ENCODE peak calls at places on chromosomes 11 and 22, in seven cellular contexts. One of them, this sample, is unnamed.
A peak's percentile ranks its signal among the peaks of the same experiment; 100 is the strongest.

GRCh38 chr11:31106326-31106725 is 263.2 kb downstream of the DCDC1 start:
- DNase-seq in foreskin fibroblast: no peak
- DNase-seq in cardiac muscle cell: no peak
- DNase-seq in GM12865: no peak
- DNase-seq in AG04450: no peak
- DNase-seq in NB4: no peak
- DNase-seq in CD8-positive, alpha-beta T cell: no peak
- DNase-seq in this sample: no peak

GRCh38 chr11:77377734-77378133 is 76.2 kb upstream of the GDPD4 start:
- DNase-seq in foreskin fibroblast: no peak
- DNase-seq in cardiac muscle cell: no peak
- DNase-seq in GM12865: no peak
- DNase-seq in AG04450: no peak
- DNase-seq in NB4: no peak
- DNase-seq in CD8-positive, alpha-beta T cell: no peak
- DNase-seq in this sample: no peak

GRCh38 chr11:64998141-64998540 is 1.4 kb upstream of the BATF2 start:
- DNase-seq in foreskin fibroblast: no peak
- DNase-seq in cardiac muscle cell: no peak
- DNase-seq in GM12865: no peak
- DNase-seq in AG04450: no peak
- DNase-seq in NB4: no peak
- DNase-seq in CD8-positive, alpha-beta T cell: no peak
- DNase-seq in this sample: no peak

GRCh38 chr22:48560389-48560751 is 1267.3 kb downstream of the BRD1 start:
- DNase-seq in foreskin fibroblast: no peak
- DNase-seq in cardiac muscle cell: no peak
- DNase-seq in GM12865: no peak
- DNase-seq in AG04450: no peak
- DNase-seq in NB4: no peak
- DNase-seq in CD8-positive, alpha-beta T cell: no peak
- DNase-seq in this sample: no peak

GRCh38 chr22:43042101-43042780 is 27.3 kb upstream of the PACSIN2 start:
- DNase-seq in foreskin fibroblast: peak; percentile 26
- DNase-seq in cardiac muscle cell: no peak
- DNase-seq in GM12865: no peak
- DNase-seq in AG04450: no peak
- DNase-seq in NB4: no peak
- DNase-seq in CD8-positive, alpha-beta T cell: no peak
- DNase-seq in this sample: no peak

GRCh38 chr22:33451851-33452469 is 393.8 kb upstream of the SYN3 start:
- DNase-seq in foreskin fibroblast: no peak
- DNase-seq in cardiac muscle cell: peak; percentile 20
- DNase-seq in GM12865: no peak
- DNase-seq in AG04450: no peak
- DNase-seq in NB4: no peak
- DNase-seq in CD8-positive, alpha-beta T cell: no peak
- DNase-seq in this sample: no peak

GRCh38 chr22:44665115-44665514 is 36.9 kb upstream of the PRR5 start:
- DNase-seq in foreskin fibroblast: no peak
- DNase-seq in cardiac muscle cell: no peak
- DNase-seq in GM12865: no peak
- DNase-seq in AG04450: no peak
- DNase-seq in NB4: peak; percentile 72
- DNase-seq in CD8-positive, alpha-beta T cell: no peak
- DNase-seq in this sample: no peak

GRCh38 chr11:80638296-80638695 is 1197.5 kb upstream of the TENM4 start:
- DNase-seq in foreskin fibroblast: no peak
- DNase-seq in cardiac muscle cell: no peak
- DNase-seq in GM12865: no peak
- DNase-seq in AG04450: no peak
- DNase-seq in NB4: no peak
- DNase-seq in CD8-positive, alpha-beta T cell: no peak
- DNase-seq in this sample: no peak

GRCh38 chr22:46001426-46002106 is 24.6 kb upstream of the WNT7B start:
- DNase-seq in foreskin fibroblast: no peak
- DNase-seq in cardiac muscle cell: no peak
- DNase-seq in GM12865: no peak
- DNase-seq in AG04450: no peak
- DNase-seq in NB4: no peak
- DNase-seq in CD8-positive, alpha-beta T cell: no peak
- DNase-seq in this sample: no peak

GRCh38 chr22:42078469-42079318 is 806 bp upstream of the SMDT1 start:
- DNase-seq in foreskin fibroblast: no peak
- DNase-seq in cardiac muscle cell: no peak
- DNase-seq in GM12865: no peak
- DNase-seq in AG04450: no peak
- DNase-seq in NB4: no peak
- DNase-seq in CD8-positive, alpha-beta T cell: no peak
- DNase-seq in this sample: no peak

GRCh38 chr11:95230054-95231034 is 658 bp downstream of the SESN3 start:
- DNase-seq in foreskin fibroblast: peak; percentile 8
- DNase-seq in cardiac muscle cell: peak; percentile 53
- DNase-seq in GM12865: no peak
- DNase-seq in AG04450: no peak
- DNase-seq in NB4: peak; percentile 67
- DNase-seq in CD8-positive, alpha-beta T cell: peak; percentile 1
- DNase-seq in this sample: no peak

GRCh38 chr22:18070041-18070440 is 7.7 kb upstream of the PEX26 start:
- DNase-seq in foreskin fibroblast: no peak
- DNase-seq in cardiac muscle cell: no peak
- DNase-seq in GM12865: no peak
- DNase-seq in AG04450: no peak
- DNase-seq in NB4: no peak
- DNase-seq in CD8-positive, alpha-beta T cell: no peak
- DNase-seq in this sample: no peak

GRCh38 chr22:17213976-17214375 is 5.3 kb downstream of the ADA2 start:
- DNase-seq in foreskin fibroblast: no peak
- DNase-seq in cardiac muscle cell: peak; percentile 59
- DNase-seq in GM12865: peak; percentile 47
- DNase-seq in AG04450: no peak
- DNase-seq in NB4: peak; percentile 46
- DNase-seq in CD8-positive, alpha-beta T cell: peak; percentile 25
- DNase-seq in this sample: no peak

GRCh38 chr11:7965386-7965785 is at the start of gene NLRP10:
- DNase-seq in foreskin fibroblast: peak; percentile 96
- DNase-seq in cardiac muscle cell: no peak
- DNase-seq in GM12865: no peak
- DNase-seq in AG04450: peak; percentile 67
- DNase-seq in NB4: no peak
- DNase-seq in CD8-positive, alpha-beta T cell: no peak
- DNase-seq in this sample: peak; percentile 70

GRCh38 chr22:26956346-26956745 is 299.0 kb downstream of the MIAT start:
- DNase-seq in foreskin fibroblast: no peak
- DNase-seq in cardiac muscle cell: no peak
- DNase-seq in GM12865: no peak
- DNase-seq in AG04450: no peak
- DNase-seq in NB4: no peak
- DNase-seq in CD8-positive, alpha-beta T cell: no peak
- DNase-seq in this sample: no peak

GRCh38 chr11:115682901-115683300 is 178.7 kb upstream of the CADM1 start:
- DNase-seq in foreskin fibroblast: no peak
- DNase-seq in cardiac muscle cell: no peak
- DNase-seq in GM12865: no peak
- DNase-seq in AG04450: no peak
- DNase-seq in NB4: no peak
- DNase-seq in CD8-positive, alpha-beta T cell: no peak
- DNase-seq in this sample: no peak

GRCh38 chr11:62508336-62509058 is 38.1 kb downstream of the AHNAK start:
- DNase-seq in foreskin fibroblast: peak; percentile 62
- DNase-seq in cardiac muscle cell: peak; percentile 88
- DNase-seq in GM12865: peak; percentile 16
- DNase-seq in AG04450: no peak
- DNase-seq in NB4: peak; percentile 34
- DNase-seq in CD8-positive, alpha-beta T cell: no peak
- DNase-seq in this sample: no peak

GRCh38 chr11:96393753-96394348 is 4.0 kb downstream of the JRKL start:
- DNase-seq in foreskin fibroblast: peak; percentile 24
- DNase-seq in cardiac muscle cell: peak; percentile 40
- DNase-seq in GM12865: peak; percentile 46
- DNase-seq in AG04450: peak; percentile 4
- DNase-seq in NB4: peak; percentile 66
- DNase-seq in CD8-positive, alpha-beta T cell: no peak
- DNase-seq in this sample: no peak

GRCh38 chr11:96391698-96392307 is 2.0 kb downstream of the JRKL start:
- DNase-seq in foreskin fibroblast: no peak
- DNase-seq in cardiac muscle cell: no peak
- DNase-seq in GM12865: no peak
- DNase-seq in AG04450: no peak
- DNase-seq in NB4: no peak
- DNase-seq in CD8-positive, alpha-beta T cell: no peak
- DNase-seq in this sample: no peak

GRCh38 chr11:96388891-96389603 is 665 bp downstream of the CCDC82 start:
- DNase-seq in foreskin fibroblast: no peak
- DNase-seq in cardiac muscle cell: peak; percentile 83
- DNase-seq in GM12865: no peak
- DNase-seq in AG04450: peak; percentile 4
- DNase-seq in NB4: no peak
- DNase-seq in CD8-positive, alpha-beta T cell: no peak
- DNase-seq in this sample: no peak

GRCh38 chr11:96390403-96390830 is 604 bp downstream of the JRKL start:
- DNase-seq in foreskin fibroblast: no peak
- DNase-seq in cardiac muscle cell: no peak
- DNase-seq in GM12865: no peak
- DNase-seq in AG04450: no peak
- DNase-seq in NB4: no peak
- DNase-seq in CD8-positive, alpha-beta T cell: no peak
- DNase-seq in this sample: no peak

DNA sequence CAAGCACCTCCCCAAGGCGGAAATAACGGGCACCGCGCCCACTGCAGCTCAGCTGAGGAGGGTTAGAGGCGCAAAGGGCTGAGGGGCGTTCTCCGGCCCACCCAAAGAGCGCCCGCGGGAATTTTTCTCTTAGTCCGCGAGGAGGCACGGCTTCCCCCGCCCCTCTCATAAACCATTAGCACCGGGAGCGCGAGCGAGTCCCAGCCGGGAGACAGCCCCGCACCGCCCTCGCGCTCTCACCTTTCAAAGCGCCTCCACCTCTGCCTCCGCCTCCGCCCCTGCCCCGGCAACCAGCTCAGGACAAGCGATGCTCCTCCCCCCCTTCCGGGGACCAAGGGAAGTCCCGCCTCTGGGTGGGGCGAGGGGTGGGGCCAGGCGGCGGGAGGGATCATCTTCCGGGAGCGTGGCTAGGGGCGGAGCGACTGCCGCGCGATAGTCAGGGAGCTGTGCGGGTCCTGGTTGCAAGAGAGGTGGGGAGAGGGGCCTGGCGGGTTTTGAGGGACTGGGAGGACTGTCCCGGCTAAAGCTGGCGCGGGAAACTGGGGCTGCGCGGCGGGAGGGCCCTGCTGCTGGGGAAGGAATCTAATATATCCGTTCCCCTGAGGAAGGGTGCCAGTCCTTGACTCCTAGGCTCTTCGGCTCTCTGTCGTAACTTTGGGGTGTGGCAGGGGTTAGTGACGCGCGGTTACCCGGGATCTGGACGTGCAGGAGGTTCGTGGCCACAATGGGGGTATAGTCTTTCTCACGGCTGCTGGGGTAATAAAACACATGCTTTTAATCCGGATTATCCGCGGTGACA is at the start of the genes CCDC82 and JRKL:
- DNase-seq in foreskin fibroblast: peak; percentile 94
- DNase-seq in cardiac muscle cell: peak; percentile 98
- DNase-seq in GM12865: peak; percentile 96
- DNase-seq in AG04450: peak; percentile 87
- DNase-seq in NB4: peak; percentile 98
- DNase-seq in CD8-positive, alpha-beta T cell: peak; percentile 98
- DNase-seq in this sample: peak; percentile 85
- TF ChIP-seq CTCF in foreskin fibroblast: no peak
- TF ChIP-seq CTCF in cardiac muscle cell: no peak
- TF ChIP-seq CTCF in GM12865: no peak
- TF ChIP-seq CTCF in AG04450: no peak
- TF ChIP-seq CTCF in NB4: no peak
- TF ChIP-seq CTCF in CD8-positive, alpha-beta T cell: no peak
- TF ChIP-seq CTCF in this sample: no peak

DNA sequence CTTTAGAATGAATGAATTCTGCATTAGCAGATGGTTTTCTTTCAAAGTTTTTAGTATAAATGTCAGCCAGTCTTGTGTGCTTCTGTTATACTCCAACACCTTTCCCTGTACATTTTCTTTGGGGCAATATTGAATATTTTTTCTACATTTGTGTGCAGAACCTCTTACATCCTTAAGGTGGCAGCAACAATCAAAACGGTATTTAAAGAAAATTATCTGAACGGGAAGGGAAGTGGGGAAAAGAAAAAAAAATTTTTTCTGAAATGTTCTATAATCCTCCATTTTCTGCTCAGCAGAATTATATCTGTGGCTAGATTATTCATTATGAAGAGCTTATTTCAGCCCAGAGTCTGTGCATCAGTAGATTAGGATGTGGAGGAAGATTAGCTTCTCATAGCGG is 347.3 kb upstream of the RAG2 start:
- DNase-seq in foreskin fibroblast: no peak
- DNase-seq in cardiac muscle cell: peak; percentile 6
- DNase-seq in GM12865: no peak
- DNase-seq in AG04450: no peak
- DNase-seq in NB4: peak; percentile 19
- DNase-seq in CD8-positive, alpha-beta T cell: no peak
- DNase-seq in this sample: no peak
- TF ChIP-seq CTCF in foreskin fibroblast: peak; percentile 33
- TF ChIP-seq CTCF in cardiac muscle cell: peak; percentile 54
- TF ChIP-seq CTCF in GM12865: peak; percentile 26
- TF ChIP-seq CTCF in AG04450: peak; percentile 53
- TF ChIP-seq CTCF in NB4: peak; percentile 27
- TF ChIP-seq CTCF in CD8-positive, alpha-beta T cell: no peak
- TF ChIP-seq CTCF in this sample: peak; percentile 29

GRCh38 chr11:12496181-12497025 is 119.0 kb downstream of the PARVA start:
- DNase-seq in foreskin fibroblast: no peak
- DNase-seq in cardiac muscle cell: no peak
- DNase-seq in GM12865: peak; percentile 15
- DNase-seq in AG04450: no peak
- DNase-seq in NB4: no peak
- DNase-seq in CD8-positive, alpha-beta T cell: no peak
- DNase-seq in this sample: no peak
- TF ChIP-seq CTCF in foreskin fibroblast: peak; percentile 12
- TF ChIP-seq CTCF in cardiac muscle cell: no peak
- TF ChIP-seq CTCF in GM12865: no peak
- TF ChIP-seq CTCF in AG04450: peak; percentile 31
- TF ChIP-seq CTCF in NB4: peak; percentile 1
- TF ChIP-seq CTCF in CD8-positive, alpha-beta T cell: no peak
- TF ChIP-seq CTCF in this sample: peak; percentile 10

DNA sequence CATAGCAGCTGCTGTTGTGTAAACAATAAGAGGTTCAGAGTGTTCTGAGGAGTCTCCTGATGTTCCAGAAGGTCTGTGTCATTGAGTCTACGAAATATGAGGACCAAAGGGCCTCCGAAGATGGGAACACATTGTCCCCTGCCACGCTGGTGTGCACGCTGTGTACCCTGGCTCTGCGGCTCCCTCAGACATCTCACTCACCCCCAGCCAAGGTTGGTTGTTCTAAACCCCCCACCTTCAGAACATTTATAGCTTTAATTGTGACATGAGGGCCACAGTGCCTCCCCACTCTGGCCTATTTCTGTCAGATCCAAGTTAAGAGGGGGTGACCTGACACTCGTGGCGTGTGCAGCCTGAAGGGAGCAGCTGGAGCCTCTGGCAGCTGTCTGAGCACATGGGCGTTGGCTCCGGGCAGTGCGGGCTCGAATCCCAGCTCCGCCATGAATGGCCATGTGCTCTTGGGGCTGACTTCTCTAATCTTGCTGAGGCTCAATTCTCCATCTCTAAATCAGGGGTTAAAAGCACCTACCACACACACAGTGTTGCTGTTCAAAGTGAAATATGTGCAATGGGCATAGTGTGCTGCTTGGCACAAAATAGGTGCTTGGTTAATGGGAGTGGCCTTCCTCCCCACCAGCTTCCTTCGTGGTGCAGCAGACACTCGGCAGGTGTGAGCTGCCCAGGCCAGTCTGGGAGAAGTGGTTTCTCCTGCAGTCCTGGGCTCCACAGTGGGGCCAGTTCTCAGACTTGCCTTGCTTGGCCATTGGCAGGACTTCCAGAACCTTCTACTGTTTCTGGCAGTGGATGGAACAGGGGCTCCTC is 39.7 kb upstream of the MICAL2 start:
- DNase-seq in foreskin fibroblast: peak; percentile 34
- DNase-seq in cardiac muscle cell: no peak
- DNase-seq in GM12865: no peak
- DNase-seq in AG04450: no peak
- DNase-seq in NB4: no peak
- DNase-seq in CD8-positive, alpha-beta T cell: no peak
- DNase-seq in this sample: no peak
- TF ChIP-seq CTCF in foreskin fibroblast: no peak
- TF ChIP-seq CTCF in cardiac muscle cell: no peak
- TF ChIP-seq CTCF in GM12865: no peak
- TF ChIP-seq CTCF in AG04450: no peak
- TF ChIP-seq CTCF in NB4: no peak
- TF ChIP-seq CTCF in CD8-positive, alpha-beta T cell: no peak
- TF ChIP-seq CTCF in this sample: no peak